ENCODE peak calls at places on chromosome 12, in six cellular contexts. H is IMR-90, I is neuronal stem cell, Q is H9, T is H1, C is mesenchymal stem cell. O is an unnamed sample.

GRCh38 chr12:52230364-52231281 is 2.4 kb upstream of the KRT7 start:
- DNase-seq in H (peak; percentile 68), I (no peak), Q (no peak), T (no peak), C (peak; percentile 56), O (peak; percentile 50)

GRCh38 chr12:128693771-128694170 is 130.0 kb downstream of the SLC15A4 start:
- DNase-seq in H (no peak), I (no peak), Q (no peak), T (no peak), C (no peak), O (no peak)

GRCh38 chr12:50647479-50647878 is 116.4 kb upstream of the ATF1 start:
- DNase-seq in H (peak; percentile 37), I (no peak), Q (no peak), T (no peak), C (no peak), O (peak; percentile 35)

GRCh38 chr12:81722004-81722403 is 37.1 kb downstream of the PPFIA2 start:
- DNase-seq in H (no peak), I (no peak), Q (no peak), T (no peak), C (no peak), O (no peak)

GRCh38 chr12:121465921-121466799 is 66.2 kb downstream of the RNF34 start:
- DNase-seq in H (no peak), I (no peak), Q (no peak), T (no peak), C (peak; percentile 32), O (no peak)

GRCh38 chr12:111443086-111443485 is 37.4 kb downstream of the SH2B3 start:
- DNase-seq in H (no peak), I (no peak), Q (peak; percentile 34), T (no peak), C (no peak), O (no peak)

GRCh38 chr12:89862511-89863331 is 154.1 kb upstream of the ATP2B1 start:
- DNase-seq in H (no peak), I (no peak), Q (no peak), T (no peak), C (peak; percentile 36), O (no peak)

GRCh38 chr12:109870648-109871047 is 9.7 kb downstream of the GLTP start:
- DNase-seq in H (peak; percentile 74), I (no peak), Q (no peak), T (no peak), C (peak; percentile 40), O (no peak)

GRCh38 chr12:22981711-22982110 is 356.7 kb downstream of the ETNK1 start:
- DNase-seq in H (peak; percentile 38), I (no peak), Q (no peak), T (no peak), C (peak; percentile 5), O (peak; percentile 51)

GRCh38 chr12:27592548-27592947 is 68.5 kb downstream of the PPFIBP1 start:
- DNase-seq in H (peak; percentile 76), I (no peak), Q (no peak), T (no peak), C (peak; percentile 64), O (peak; percentile 65)

GRCh38 chr12:88122666-88123065 is 19.2 kb downstream of the CEP290 start:
- DNase-seq in H (no peak), I (no peak), Q (no peak), T (no peak), C (no peak), O (no peak)

GRCh38 chr12:30400349-30400748 is 295.3 kb downstream of the IPO8 start:
- DNase-seq in H (no peak), I (no peak), Q (no peak), T (no peak), C (no peak), O (no peak)

GRCh38 chr12:27914956-27915355 is 57.6 kb downstream of the PTHLH start:
- DNase-seq in H (no peak), I (no peak), Q (no peak), T (no peak), C (no peak), O (no peak)

GRCh38 chr12:11949738-11950403 is 120.9 kb upstream of the BCL2L14 start:
- DNase-seq in H (no peak), I (no peak), Q (no peak), T (peak; percentile 33), C (no peak), O (no peak)

GRCh38 chr12:57896437-57897201 is 44.7 kb upstream of the ATP23 start:
- DNase-seq in H (peak; percentile 64), I (peak; percentile 40), Q (peak; percentile 81), T (peak; percentile 80), C (peak; percentile 78), O (peak; percentile 70)

GRCh38 chr12:124391340-124392261 is 96.7 kb downstream of the RFLNA start:
- DNase-seq in H (peak; percentile 51), I (no peak), Q (no peak), T (no peak), C (peak; percentile 80), O (no peak)

GRCh38 chr12:8018666-8019581 is 13.6 kb upstream of the FOXJ2 start:
- DNase-seq in H (no peak), I (peak; percentile 41), Q (peak; percentile 97), T (peak; percentile 87), C (peak; percentile 15), O (peak; percentile 91)

GRCh38 chr12:94101902-94102660 is 46.3 kb upstream of the PLXNC1 start:
- DNase-seq in H (peak; percentile 82), I (peak; percentile 85), Q (peak; percentile 92), T (peak; percentile 89), C (peak; percentile 84), O (peak; percentile 91)

GRCh38 chr12:70543444-70543843 is 93.8 kb downstream of the PTPRB start:
- DNase-seq in H (peak; percentile 94), I (no peak), Q (no peak), T (no peak), C (peak; percentile 95), O (peak; percentile 46)

GRCh38 chr12:102474438-102475064 is 5.8 kb downstream of the IGF1 start:
- DNase-seq in H (peak; percentile 62), I (no peak), Q (no peak), T (no peak), C (peak; percentile 4), O (peak; percentile 38)

GRCh38 chr12:26017484-26018211 is 59.2 kb downstream of the RASSF8 start:
- DNase-seq in H (peak; percentile 36), I (peak; percentile 60), Q (peak; percentile 82), T (peak; percentile 77), C (peak; percentile 45), O (peak; percentile 88)

GRCh38 chr12:24034894-24035293 is 85.4 kb upstream of the SOX5 start:
- DNase-seq in H (no peak), I (no peak), Q (no peak), T (no peak), C (no peak), O (no peak)

GRCh38 chr12:7120166-7120565 is 8.5 kb downstream of the RBP5 start:
- DNase-seq in H (no peak), I (no peak), Q (no peak), T (no peak), C (no peak), O (no peak)

GRCh38 chr12:89085421-89085820 is 266.9 kb downstream of the DUSP6 start:
- DNase-seq in H (no peak), I (no peak), Q (peak; percentile 64), T (no peak), C (no peak), O (peak; percentile 29)

GRCh38 chr12:21568115-21568514 is 36.5 kb downstream of the GYS2 start:
- DNase-seq in H (no peak), I (no peak), Q (no peak), T (no peak), C (no peak), O (no peak)

GRCh38 chr12:49626836-49627235 is 3.5 kb downstream of the PRPF40B start:
- DNase-seq in H (no peak), I (no peak), Q (no peak), T (no peak), C (no peak), O (peak; percentile 69)

GRCh38 chr12:113933201-113933786 is 32.8 kb downstream of the RBM19 start:
- DNase-seq in H (peak; percentile 79), I (peak; percentile 48), Q (no peak), T (no peak), C (peak; percentile 90), O (peak; percentile 79)

DNA sequence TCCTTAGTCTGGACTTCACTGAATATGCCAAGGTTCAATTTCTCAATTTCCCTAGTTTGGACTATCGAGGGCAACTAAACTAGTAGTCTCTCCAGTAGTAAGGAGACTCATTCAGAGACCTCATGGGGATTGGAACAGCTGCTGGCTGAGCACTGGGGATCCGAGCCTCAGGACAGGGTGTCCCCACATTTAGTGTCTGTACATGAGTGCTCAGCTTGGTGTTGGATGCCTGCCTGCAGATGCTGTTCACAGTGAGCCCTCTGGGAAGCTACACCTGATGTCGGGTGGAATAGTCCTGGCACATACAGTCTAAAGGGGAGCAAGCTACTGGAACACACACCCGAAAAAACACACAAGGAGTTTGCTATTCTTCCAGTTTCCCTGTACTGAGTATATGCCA is 820 bp upstream of the FGF23 start:
- DNase-seq in H (no peak), I (no peak), Q (no peak), T (peak; percentile 29), C (no peak), O (no peak)
- H2BK15ac ChIP-seq in H (no peak overlapping the region), I (no peak overlapping the region), Q (no peak overlapping the region), T (peak overlapping the region; percentile 55), C (no peak overlapping the region), O (no peak overlapping the region)

GRCh38 chr12:19778822-19779221 is 339.5 kb downstream of the AEBP2 start:
- DNase-seq in H (no peak), I (no peak), Q (no peak), T (no peak), C (no peak), O (no peak)
- H2BK5ac ChIP-seq in H (no peak overlapping the region), I (no peak overlapping the region), Q (no peak overlapping the region), T (no peak overlapping the region), C (no peak overlapping the region), O (no peak overlapping the region)

DNA sequence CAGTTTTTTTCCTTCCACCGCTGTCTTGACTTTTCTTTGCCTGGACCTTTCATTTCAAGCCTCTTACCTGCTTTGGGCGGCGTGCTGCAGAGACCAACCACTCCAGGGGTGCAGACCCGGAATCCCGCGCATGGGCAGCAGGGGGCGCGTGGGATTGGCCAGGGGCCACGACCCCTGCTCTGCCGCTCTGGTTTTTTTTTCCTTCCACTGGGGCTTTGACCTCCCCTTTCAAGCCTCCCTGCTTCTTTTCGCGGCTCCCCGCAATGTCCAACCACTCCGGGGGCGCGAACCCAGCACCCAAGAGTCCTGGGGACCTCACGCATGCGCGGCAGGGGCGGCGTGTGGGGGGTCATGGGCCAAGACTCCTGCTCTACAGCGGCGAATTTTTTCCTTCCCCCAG is 325.1 kb downstream of the ALG10 start:
- DNase-seq in H (no peak), I (no peak), Q (no peak), T (no peak), C (no peak), O (no peak)
- H2BK15ac ChIP-seq in H (no peak overlapping the region), I (no peak overlapping the region), Q (no peak overlapping the region), T (no peak overlapping the region), C (no peak overlapping the region), O (no peak overlapping the region)

GRCh38 chr12:105936496-105936895 is 202.3 kb downstream of the NUAK1 start:
- DNase-seq in H (no peak), I (no peak), Q (no peak), T (no peak), C (no peak), O (no peak)
- H2BK5ac ChIP-seq in H (peak overlapping the region; percentile 23), I (no peak overlapping the region), Q (no peak overlapping the region), T (no peak overlapping the region), C (no peak overlapping the region), O (no peak overlapping the region)

DNA sequence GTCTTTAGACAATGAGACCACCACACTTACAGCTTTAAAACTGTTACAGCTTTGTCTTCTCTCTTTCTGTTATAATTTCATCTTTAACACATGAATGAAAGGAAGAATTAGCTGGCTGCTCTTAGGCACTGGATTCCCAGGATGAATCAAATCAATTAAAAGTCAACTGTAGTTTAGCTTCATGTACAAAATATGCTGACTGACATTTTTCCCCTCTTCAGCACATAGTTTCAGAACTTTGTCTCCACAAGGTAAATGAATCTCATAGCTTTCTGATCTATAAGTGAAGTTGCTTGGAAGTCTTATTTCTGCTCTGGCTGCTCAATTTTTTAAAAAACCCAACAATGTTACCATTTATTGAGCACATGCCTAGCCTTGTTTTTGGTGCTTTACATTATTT is 293.8 kb downstream of the GRIN2B start:
- DNase-seq in H (no peak), I (no peak), Q (no peak), T (no peak), C (no peak), O (no peak)
- H2BK15ac ChIP-seq in H (no peak overlapping the region), I (no peak overlapping the region), Q (no peak overlapping the region), T (no peak overlapping the region), C (no peak overlapping the region), O (no peak overlapping the region)

O was measured in mesendoderm.